ENCODE peak calls at places on chromosomes 6 and 20, in four cellular contexts. F is Caki2, Q is body of pancreas, A is GM13976. N is an unnamed sample.

GRCh38 chr6:137927777-137928218 is 60.7 kb downstream of the TNFAIP3 start:
- DNase-seq in F (no peak), Q (no peak), A (peak; percentile 48), N (peak; percentile 97)

GRCh38 chr6:53752440-53752839 is 42.4 kb upstream of the LRRC1 start:
- DNase-seq in F (no peak), Q (no peak), A (no peak), N (no peak)

GRCh38 chr6:39488255-39488881 is 165.9 kb upstream of the KCNK16 start:
- DNase-seq in F (no peak), Q (no peak), A (no peak), N (no peak)

GRCh38 chr6:169653691-169654090 is 48.1 kb downstream of the WDR27 start:
- DNase-seq in F (no peak), Q (no peak), A (no peak), N (no peak)

GRCh38 chr6:106256201-106256968 is 69.2 kb downstream of the ATG5 start:
- DNase-seq in F (peak; percentile 75), Q (no peak), A (no peak), N (no peak)

GRCh38 chr6:168718821-168719475 is 278.0 kb downstream of the SMOC2 start:
- DNase-seq in F (no peak), Q (no peak), A (no peak), N (no peak)

GRCh38 chr6:158639056-158639455 is 5.5 kb downstream of the DYNLT1 start:
- DNase-seq in F (no peak), Q (no peak), A (no peak), N (no peak)

GRCh38 chr20:23362392-23363256 is 642 bp downstream of the GZF1 start:
- DNase-seq in F (no peak), Q (peak; percentile 55), A (no peak), N (peak; percentile 49)

GRCh38 chr6:25022140-25022553 is 86.4 kb upstream of the RIPOR2 start:
- DNase-seq in F (no peak), Q (no peak), A (no peak), N (no peak)

GRCh38 chr6:148565931-148566663 is 180.7 kb upstream of the UST start:
- DNase-seq in F (peak; percentile 11), Q (no peak), A (peak; percentile 58), N (no peak)

GRCh38 chr6:80003841-80004198 is 629 bp upstream of the TTK start:
- DNase-seq in F (no peak), Q (no peak), A (peak; percentile 7), N (no peak)

GRCh38 chr20:48957053-48957481 is 35.6 kb downstream of the ARFGEF2 start:
- DNase-seq in F (no peak), Q (no peak), A (no peak), N (no peak)

GRCh38 chr6:124676033-124676432 is 286.2 kb upstream of the RNF217 start:
- DNase-seq in F (no peak), Q (no peak), A (no peak), N (no peak)

GRCh38 chr6:6915219-6915618 is 192.5 kb upstream of the RREB1 start:
- DNase-seq in F (no peak), Q (no peak), A (no peak), N (peak; percentile 22)

GRCh38 chr6:28707387-28708282 is 182.0 kb downstream of the GPX5 start:
- DNase-seq in F (no peak), Q (no peak), A (no peak), N (no peak)

GRCh38 chr20:32079655-32080109 is 27.6 kb downstream of the HCK start:
- DNase-seq in F (no peak), Q (no peak), A (no peak), N (no peak)

N was measured in MM.1S.